ENCODE peak calls at places on chromosomes 6 and 20, in ten cellular contexts. I, D, S, N, Z, R, B, T, Y and F are unnamed samples.
A peak's percentile ranks its signal among the peaks of the same experiment; 100 is the strongest.

GRCh38 chr6:52423448-52423847 is 3.3 kb downstream of the EFHC1 start:
- DNase-seq in I (no peak), D (no peak), S (no peak), N (no peak), Z (no peak), R (no peak), B (no peak), T (peak; percentile 70), Y (no peak), F (no peak)

GRCh38 chr6:19024737-19025136 is 637.6 kb downstream of the RNF144B start:
- DNase-seq in I (no peak), D (peak; percentile 41), S (peak; percentile 62), N (no peak), Z (no peak), R (no peak), B (peak; percentile 27), T (no peak), Y (no peak), F (no peak)

GRCh38 chr20:31716351-31716750 is 6.3 kb downstream of the BCL2L1 start:
- DNase-seq in I (no peak), D (no peak), S (no peak), N (no peak), Z (no peak), R (no peak), B (no peak), T (no peak), Y (no peak), F (no peak)

GRCh38 chr20:25541676-25542075 is 43.7 kb downstream of the NINL start:
- DNase-seq in I (no peak), D (no peak), S (peak; percentile 75), N (no peak), Z (no peak), R (no peak), B (no peak), T (no peak), Y (no peak), F (no peak)

GRCh38 chr6:35969676-35970075 is 48.8 kb upstream of the SRPK1 start:
- DNase-seq in I (no peak), D (no peak), S (no peak), N (no peak), Z (no peak), R (no peak), B (no peak), T (no peak), Y (no peak), F (no peak)

GRCh38 chr6:134046054-134046453 is 6.4 kb downstream of the SLC2A12 start:
- DNase-seq in I (no peak), D (no peak), S (no peak), N (no peak), Z (no peak), R (no peak), B (peak; percentile 28), T (no peak), Y (no peak), F (no peak)

GRCh38 chr6:123658848-123659247 is 22.1 kb upstream of the TRDN start:
- DNase-seq in I (no peak), D (no peak), S (no peak), N (no peak), Z (no peak), R (no peak), B (no peak), T (no peak), Y (no peak), F (no peak)

GRCh38 chr6:16583151-16583762 is 178.0 kb downstream of the ATXN1 start:
- DNase-seq in I (no peak), D (peak; percentile 8), S (no peak), N (no peak), Z (no peak), R (no peak), B (no peak), T (no peak), Y (no peak), F (no peak)

GRCh38 chr6:44127186-44128019 is at the start of the genes MRPL14 and TMEM63B:
- DNase-seq in I (peak; percentile 91), D (peak; percentile 86), S (peak; percentile 91), N (peak; percentile 89), Z (peak; percentile 88), R (peak; percentile 81), B (peak; percentile 59), T (peak; percentile 88), Y (peak; percentile 96), F (peak; percentile 97)

GRCh38 chr6:109690373-109690739 is 646 bp downstream of the AK9 start:
- DNase-seq in I (peak; percentile 34), D (peak; percentile 91), S (no peak), N (peak; percentile 52), Z (peak; percentile 58), R (peak; percentile 45), B (no peak), T (no peak), Y (peak; percentile 71), F (peak; percentile 67)

GRCh38 chr6:169779896-169780295 is 28.5 kb downstream of the ERMARD start:
- DNase-seq in I (no peak), D (no peak), S (no peak), N (no peak), Z (no peak), R (no peak), B (no peak), T (no peak), Y (no peak), F (no peak)

GRCh38 chr6:11772109-11772830 is 6.3 kb downstream of the ADTRP start:
- DNase-seq in I (peak; percentile 27), D (no peak), S (peak; percentile 89), N (no peak), Z (no peak), R (no peak), B (peak; percentile 97), T (peak; percentile 81), Y (no peak), F (no peak)

GRCh38 chr6:14118444-14118843 is 872 bp downstream of the CD83 start:
- DNase-seq in I (no peak), D (no peak), S (no peak), N (no peak), Z (no peak), R (no peak), B (no peak), T (no peak), Y (no peak), F (no peak)

GRCh38 chr6:90900034-90900433 is 313.2 kb upstream of the MAP3K7 start:
- DNase-seq in I (no peak), D (no peak), S (no peak), N (no peak), Z (no peak), R (no peak), B (no peak), T (no peak), Y (no peak), F (no peak)